ENCODE peak calls at places on chromosomes 11 and 22, in six cellular contexts. One of them, this sample, is unnamed.

GRCh38 chr11:47004595-47005033 is 68.1 kb downstream of the CSTPP1 start:
- DNase-seq in mesothelial cell of epicardium: peak
- DNase-seq in endodermal cell: no peak
- DNase-seq in RWPE1: no peak
- DNase-seq in dorsolateral prefrontal cortex: peak
- DNase-seq in activated CD8-positive, alpha-beta T cell treated with anti-CD3 and anti-CD28 coated beads for 36 hours: no peak
- DNase-seq in this sample: no peak

GRCh38 chr11:73997120-73997772 is 11.6 kb downstream of the UCP3 start:
- DNase-seq in mesothelial cell of epicardium: no peak
- DNase-seq in endodermal cell: no peak
- DNase-seq in RWPE1: no peak
- DNase-seq in dorsolateral prefrontal cortex: no peak
- DNase-seq in activated CD8-positive, alpha-beta T cell treated with anti-CD3 and anti-CD28 coated beads for 36 hours: no peak
- DNase-seq in this sample: no peak

GRCh38 chr22:49328076-49328475 is 499.6 kb downstream of the BRD1 start:
- DNase-seq in mesothelial cell of epicardium: no peak
- DNase-seq in endodermal cell: peak
- DNase-seq in RWPE1: no peak
- DNase-seq in dorsolateral prefrontal cortex: no peak
- DNase-seq in activated CD8-positive, alpha-beta T cell treated with anti-CD3 and anti-CD28 coated beads for 36 hours: no peak
- DNase-seq in this sample: no peak

GRCh38 chr11:62217191-62217748 is 8.8 kb downstream of the SCGB2A1 start:
- DNase-seq in mesothelial cell of epicardium: no peak
- DNase-seq in endodermal cell: no peak
- DNase-seq in RWPE1: peak
- DNase-seq in dorsolateral prefrontal cortex: no peak
- DNase-seq in activated CD8-positive, alpha-beta T cell treated with anti-CD3 and anti-CD28 coated beads for 36 hours: no peak
- DNase-seq in this sample: no peak

GRCh38 chr22:18085188-18085587 is 7.4 kb downstream of the PEX26 start:
- DNase-seq in mesothelial cell of epicardium: no peak
- DNase-seq in endodermal cell: no peak
- DNase-seq in RWPE1: no peak
- DNase-seq in dorsolateral prefrontal cortex: no peak
- DNase-seq in activated CD8-positive, alpha-beta T cell treated with anti-CD3 and anti-CD28 coated beads for 36 hours: no peak
- DNase-seq in this sample: no peak

GRCh38 chr22:49901457-49901856 is 16.8 kb downstream of the ALG12 start:
- DNase-seq in mesothelial cell of epicardium: no peak
- DNase-seq in endodermal cell: no peak
- DNase-seq in RWPE1: no peak
- DNase-seq in dorsolateral prefrontal cortex: no peak
- DNase-seq in activated CD8-positive, alpha-beta T cell treated with anti-CD3 and anti-CD28 coated beads for 36 hours: no peak
- DNase-seq in this sample: no peak

GRCh38 chr11:84501750-84502149 is 1125.4 kb downstream of the DLG2 start:
- DNase-seq in mesothelial cell of epicardium: no peak
- DNase-seq in endodermal cell: no peak
- DNase-seq in RWPE1: no peak
- DNase-seq in dorsolateral prefrontal cortex: no peak
- DNase-seq in activated CD8-positive, alpha-beta T cell treated with anti-CD3 and anti-CD28 coated beads for 36 hours: no peak
- DNase-seq in this sample: no peak

GRCh38 chr11:134337051-134337450 is 5.3 kb downstream of the GLB1L2 start:
- DNase-seq in mesothelial cell of epicardium: no peak
- DNase-seq in endodermal cell: no peak
- DNase-seq in RWPE1: no peak
- DNase-seq in dorsolateral prefrontal cortex: no peak
- DNase-seq in activated CD8-positive, alpha-beta T cell treated with anti-CD3 and anti-CD28 coated beads for 36 hours: no peak
- DNase-seq in this sample: no peak

GRCh38 chr22:36258750-36259619 is 6.1 kb downstream of the APOL1 start:
- DNase-seq in mesothelial cell of epicardium: no peak
- DNase-seq in endodermal cell: peak
- DNase-seq in RWPE1: no peak
- DNase-seq in dorsolateral prefrontal cortex: no peak
- DNase-seq in activated CD8-positive, alpha-beta T cell treated with anti-CD3 and anti-CD28 coated beads for 36 hours: peak
- DNase-seq in this sample: peak

GRCh38 chr22:27534720-27535125 is 266.8 kb downstream of the MN1 start:
- DNase-seq in mesothelial cell of epicardium: no peak
- DNase-seq in endodermal cell: no peak
- DNase-seq in RWPE1: no peak
- DNase-seq in dorsolateral prefrontal cortex: no peak
- DNase-seq in activated CD8-positive, alpha-beta T cell treated with anti-CD3 and anti-CD28 coated beads for 36 hours: no peak
- DNase-seq in this sample: no peak

GRCh38 chr22:29310065-29310862 is 3.8 kb downstream of the GAS2L1 start:
- DNase-seq in mesothelial cell of epicardium: no peak
- DNase-seq in endodermal cell: peak
- DNase-seq in RWPE1: no peak
- DNase-seq in dorsolateral prefrontal cortex: no peak
- DNase-seq in activated CD8-positive, alpha-beta T cell treated with anti-CD3 and anti-CD28 coated beads for 36 hours: no peak
- DNase-seq in this sample: no peak

GRCh38 chr11:77198440-77198849 is 70.4 kb downstream of the MYO7A start:
- DNase-seq in mesothelial cell of epicardium: no peak
- DNase-seq in endodermal cell: peak
- DNase-seq in RWPE1: no peak
- DNase-seq in dorsolateral prefrontal cortex: peak
- DNase-seq in activated CD8-positive, alpha-beta T cell treated with anti-CD3 and anti-CD28 coated beads for 36 hours: peak
- DNase-seq in this sample: peak

GRCh38 chr11:119660166-119660720 is 68.8 kb downstream of the NECTIN1 start:
- DNase-seq in mesothelial cell of epicardium: no peak
- DNase-seq in endodermal cell: no peak
- DNase-seq in RWPE1: no peak
- DNase-seq in dorsolateral prefrontal cortex: no peak
- DNase-seq in activated CD8-positive, alpha-beta T cell treated with anti-CD3 and anti-CD28 coated beads for 36 hours: no peak
- DNase-seq in this sample: no peak

GRCh38 chr11:991711-992307 is 44.7 kb downstream of the MUC6 start:
- DNase-seq in mesothelial cell of epicardium: no peak
- DNase-seq in endodermal cell: no peak
- DNase-seq in RWPE1: no peak
- DNase-seq in dorsolateral prefrontal cortex: no peak
- DNase-seq in activated CD8-positive, alpha-beta T cell treated with anti-CD3 and anti-CD28 coated beads for 36 hours: no peak
- DNase-seq in this sample: no peak

GRCh38 chr11:65487467-65488272 is 11.2 kb upstream of the MALAT1 start:
- DNase-seq in mesothelial cell of epicardium: peak
- DNase-seq in endodermal cell: peak
- DNase-seq in RWPE1: peak
- DNase-seq in dorsolateral prefrontal cortex: peak
- DNase-seq in activated CD8-positive, alpha-beta T cell treated with anti-CD3 and anti-CD28 coated beads for 36 hours: peak
- DNase-seq in this sample: peak

GRCh38 chr22:17303840-17304779 is 65.2 kb upstream of the CECR2 start:
- DNase-seq in mesothelial cell of epicardium: no peak
- DNase-seq in endodermal cell: no peak
- DNase-seq in RWPE1: no peak
- DNase-seq in dorsolateral prefrontal cortex: no peak
- DNase-seq in activated CD8-positive, alpha-beta T cell treated with anti-CD3 and anti-CD28 coated beads for 36 hours: peak
- DNase-seq in this sample: no peak

GRCh38 chr11:75797796-75798195 is 17.2 kb upstream of the UVRAG start:
- DNase-seq in mesothelial cell of epicardium: no peak
- DNase-seq in endodermal cell: no peak
- DNase-seq in RWPE1: no peak
- DNase-seq in dorsolateral prefrontal cortex: no peak
- DNase-seq in activated CD8-positive, alpha-beta T cell treated with anti-CD3 and anti-CD28 coated beads for 36 hours: no peak
- DNase-seq in this sample: no peak

GRCh38 chr11:11022126-11022730 is 164.4 kb upstream of the ZBED5 start:
- DNase-seq in mesothelial cell of epicardium: no peak
- DNase-seq in endodermal cell: no peak
- DNase-seq in RWPE1: peak
- DNase-seq in dorsolateral prefrontal cortex: no peak
- DNase-seq in activated CD8-positive, alpha-beta T cell treated with anti-CD3 and anti-CD28 coated beads for 36 hours: peak
- DNase-seq in this sample: no peak

GRCh38 chr11:128476729-128477128 is 110.6 kb downstream of the ETS1 start:
- DNase-seq in mesothelial cell of epicardium: no peak
- DNase-seq in endodermal cell: no peak
- DNase-seq in RWPE1: no peak
- DNase-seq in dorsolateral prefrontal cortex: no peak
- DNase-seq in activated CD8-positive, alpha-beta T cell treated with anti-CD3 and anti-CD28 coated beads for 36 hours: peak
- DNase-seq in this sample: no peak

GRCh38 chr22:47199261-47199948 is 437.0 kb downstream of the TBC1D22A start:
- DNase-seq in mesothelial cell of epicardium: peak
- DNase-seq in endodermal cell: peak
- DNase-seq in RWPE1: no peak
- DNase-seq in dorsolateral prefrontal cortex: peak
- DNase-seq in activated CD8-positive, alpha-beta T cell treated with anti-CD3 and anti-CD28 coated beads for 36 hours: no peak
- DNase-seq in this sample: no peak

GRCh38 chr11:33515347-33515746 is 185.3 kb downstream of the C11orf91 start:
- DNase-seq in mesothelial cell of epicardium: no peak
- DNase-seq in endodermal cell: no peak
- DNase-seq in RWPE1: no peak
- DNase-seq in dorsolateral prefrontal cortex: no peak
- DNase-seq in activated CD8-positive, alpha-beta T cell treated with anti-CD3 and anti-CD28 coated beads for 36 hours: peak
- DNase-seq in this sample: no peak

GRCh38 chr22:37502342-37503182 is 16.4 kb upstream of the MFNG start:
- DNase-seq in mesothelial cell of epicardium: no peak
- DNase-seq in endodermal cell: no peak
- DNase-seq in RWPE1: no peak
- DNase-seq in dorsolateral prefrontal cortex: no peak
- DNase-seq in activated CD8-positive, alpha-beta T cell treated with anti-CD3 and anti-CD28 coated beads for 36 hours: peak
- DNase-seq in this sample: no peak

GRCh38 chr11:74726547-74727182 is 4.6 kb downstream of the CHRDL2 start:
- DNase-seq in mesothelial cell of epicardium: peak
- DNase-seq in endodermal cell: peak
- DNase-seq in RWPE1: peak
- DNase-seq in dorsolateral prefrontal cortex: peak
- DNase-seq in activated CD8-positive, alpha-beta T cell treated with anti-CD3 and anti-CD28 coated beads for 36 hours: peak
- DNase-seq in this sample: peak

GRCh38 chr11:14132312-14132711 is 169.8 kb downstream of the SPON1 start:
- DNase-seq in mesothelial cell of epicardium: no peak
- DNase-seq in endodermal cell: no peak
- DNase-seq in RWPE1: no peak
- DNase-seq in dorsolateral prefrontal cortex: no peak
- DNase-seq in activated CD8-positive, alpha-beta T cell treated with anti-CD3 and anti-CD28 coated beads for 36 hours: no peak
- DNase-seq in this sample: no peak

GRCh38 chr22:40817737-40818136 is 1.4 kb downstream of the SLC25A17 start:
- DNase-seq in mesothelial cell of epicardium: no peak
- DNase-seq in endodermal cell: no peak
- DNase-seq in RWPE1: no peak
- DNase-seq in dorsolateral prefrontal cortex: no peak
- DNase-seq in activated CD8-positive, alpha-beta T cell treated with anti-CD3 and anti-CD28 coated beads for 36 hours: no peak
- DNase-seq in this sample: no peak

GRCh38 chr11:67356867-67357561 is 3.7 kb upstream of the POLD4 start:
- DNase-seq in mesothelial cell of epicardium: peak
- DNase-seq in endodermal cell: peak
- DNase-seq in RWPE1: peak
- DNase-seq in dorsolateral prefrontal cortex: peak
- DNase-seq in activated CD8-positive, alpha-beta T cell treated with anti-CD3 and anti-CD28 coated beads for 36 hours: peak
- DNase-seq in this sample: peak
- TF ChIP-seq CTCF in mesothelial cell of epicardium: peak
- TF ChIP-seq CTCF in endodermal cell: peak
- TF ChIP-seq CTCF in RWPE1: peak
- TF ChIP-seq CTCF in dorsolateral prefrontal cortex: peak
- TF ChIP-seq CTCF in activated CD8-positive, alpha-beta T cell treated with anti-CD3 and anti-CD28 coated beads for 36 hours: peak
- TF ChIP-seq CTCF in this sample: peak

DNA sequence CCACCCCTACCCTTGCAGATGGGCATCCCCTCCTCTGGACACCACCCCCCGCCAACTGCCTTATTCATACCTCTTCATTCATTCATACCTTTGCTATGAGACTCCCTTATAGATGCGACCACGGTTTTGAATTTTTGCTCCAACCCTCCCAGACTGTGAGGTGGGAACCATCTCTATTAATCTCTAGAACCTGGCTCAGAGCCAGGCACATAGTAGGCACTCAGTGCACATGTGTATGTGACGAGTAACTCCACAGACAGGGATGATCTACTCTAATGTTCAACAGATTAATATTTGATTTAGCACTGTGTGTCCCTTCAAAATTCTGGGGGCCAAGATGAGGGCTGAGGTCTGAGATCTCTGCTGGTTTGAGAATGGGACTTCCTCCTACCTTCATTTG is 220.4 kb downstream of the ST3GAL4 start:
- DNase-seq in mesothelial cell of epicardium: no peak
- DNase-seq in endodermal cell: no peak
- DNase-seq in RWPE1: no peak
- DNase-seq in dorsolateral prefrontal cortex: no peak
- DNase-seq in activated CD8-positive, alpha-beta T cell treated with anti-CD3 and anti-CD28 coated beads for 36 hours: no peak
- DNase-seq in this sample: no peak
- TF ChIP-seq CTCF in mesothelial cell of epicardium: no peak
- TF ChIP-seq CTCF in endodermal cell: no peak
- TF ChIP-seq CTCF in RWPE1: no peak
- TF ChIP-seq CTCF in dorsolateral prefrontal cortex: no peak
- TF ChIP-seq CTCF in activated CD8-positive, alpha-beta T cell treated with anti-CD3 and anti-CD28 coated beads for 36 hours: no peak
- TF ChIP-seq CTCF in this sample: no peak

GRCh38 chr22:22380098-22381030 is 128.2 kb downstream of the ZNF280B start:
- DNase-seq in mesothelial cell of epicardium: no peak
- DNase-seq in endodermal cell: peak
- DNase-seq in RWPE1: no peak
- DNase-seq in dorsolateral prefrontal cortex: no peak
- DNase-seq in activated CD8-positive, alpha-beta T cell treated with anti-CD3 and anti-CD28 coated beads for 36 hours: peak
- DNase-seq in this sample: peak
- TF ChIP-seq CTCF in mesothelial cell of epicardium: no peak
- TF ChIP-seq CTCF in endodermal cell: peak
- TF ChIP-seq CTCF in RWPE1: no peak
- TF ChIP-seq CTCF in dorsolateral prefrontal cortex: peak
- TF ChIP-seq CTCF in activated CD8-positive, alpha-beta T cell treated with anti-CD3 and anti-CD28 coated beads for 36 hours: peak
- TF ChIP-seq CTCF in this sample: peak

GRCh38 chr22:23859201-23859600 is 1.5 kb downstream of the SLC2A11 start:
- DNase-seq in mesothelial cell of epicardium: no peak
- DNase-seq in endodermal cell: no peak
- DNase-seq in RWPE1: no peak
- DNase-seq in dorsolateral prefrontal cortex: no peak
- DNase-seq in activated CD8-positive, alpha-beta T cell treated with anti-CD3 and anti-CD28 coated beads for 36 hours: no peak
- DNase-seq in this sample: no peak

GRCh38 chr22:23856721-23857605 is 712 bp upstream of the SLC2A11 start:
- DNase-seq in mesothelial cell of epicardium: peak
- DNase-seq in endodermal cell: peak
- DNase-seq in RWPE1: no peak
- DNase-seq in dorsolateral prefrontal cortex: no peak
- DNase-seq in activated CD8-positive, alpha-beta T cell treated with anti-CD3 and anti-CD28 coated beads for 36 hours: peak
- DNase-seq in this sample: peak

GRCh38 chr22:23858484-23858815 is 775 bp downstream of the SLC2A11 start:
- DNase-seq in mesothelial cell of epicardium: no peak
- DNase-seq in endodermal cell: no peak
- DNase-seq in RWPE1: no peak
- DNase-seq in dorsolateral prefrontal cortex: no peak
- DNase-seq in activated CD8-positive, alpha-beta T cell treated with anti-CD3 and anti-CD28 coated beads for 36 hours: no peak
- DNase-seq in this sample: no peak

GRCh38 chr22:23862103-23862502 is 4.4 kb downstream of the SLC2A11 start:
- DNase-seq in mesothelial cell of epicardium: no peak
- DNase-seq in endodermal cell: peak
- DNase-seq in RWPE1: no peak
- DNase-seq in dorsolateral prefrontal cortex: no peak
- DNase-seq in activated CD8-positive, alpha-beta T cell treated with anti-CD3 and anti-CD28 coated beads for 36 hours: peak
- DNase-seq in this sample: peak

DNA sequence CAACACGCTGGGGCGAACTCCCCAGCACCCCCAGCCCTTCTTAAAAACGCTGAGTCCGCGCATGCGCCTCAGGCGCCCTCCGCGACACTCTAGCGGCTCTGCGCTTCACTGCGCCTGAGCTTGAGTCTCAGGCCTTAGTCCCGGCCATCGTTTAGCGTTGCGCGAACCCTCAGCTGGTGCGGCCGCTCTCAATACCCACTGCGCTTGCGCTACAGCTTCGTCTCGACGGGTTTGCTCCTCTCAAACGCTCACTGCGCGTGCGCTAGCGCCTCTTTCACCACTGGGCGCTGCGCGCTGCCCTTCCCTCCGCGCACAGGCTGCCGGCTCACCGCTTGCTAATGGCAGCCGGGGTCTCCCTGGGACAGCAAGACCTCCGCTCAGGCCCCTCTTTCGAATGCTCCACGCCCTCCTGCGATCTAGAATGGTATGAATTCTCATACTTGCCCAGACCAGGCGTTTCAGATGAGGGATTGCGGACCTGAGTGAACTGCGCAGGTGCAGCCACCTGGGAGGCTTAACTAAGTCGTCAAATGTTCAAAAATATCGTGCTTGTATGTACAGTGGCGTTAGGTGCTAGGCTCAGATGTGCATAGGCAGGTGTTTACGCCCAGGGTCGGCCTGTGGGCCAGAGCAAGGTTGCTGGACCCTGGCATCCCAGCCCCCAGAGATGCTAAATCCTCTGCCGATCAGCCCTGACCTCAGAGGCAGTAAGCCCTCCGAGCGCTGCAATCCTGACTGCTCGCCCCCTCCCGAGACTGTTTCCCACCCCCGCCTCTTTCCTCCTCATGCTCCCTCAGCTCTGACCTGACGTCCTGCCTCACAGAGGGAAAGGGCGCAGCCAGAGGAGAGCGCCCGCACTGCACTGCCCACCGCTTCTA is at the start of gene SLC2A11:
- DNase-seq in mesothelial cell of epicardium: peak
- DNase-seq in endodermal cell: peak
- DNase-seq in RWPE1: peak
- DNase-seq in dorsolateral prefrontal cortex: peak
- DNase-seq in activated CD8-positive, alpha-beta T cell treated with anti-CD3 and anti-CD28 coated beads for 36 hours: peak
- DNase-seq in this sample: peak
- TF ChIP-seq CTCF in mesothelial cell of epicardium: no peak
- TF ChIP-seq CTCF in endodermal cell: peak
- TF ChIP-seq CTCF in RWPE1: peak
- TF ChIP-seq CTCF in dorsolateral prefrontal cortex: peak
- TF ChIP-seq CTCF in activated CD8-positive, alpha-beta T cell treated with anti-CD3 and anti-CD28 coated beads for 36 hours: peak
- TF ChIP-seq CTCF in this sample: peak

This sample was measured in H1.